ENCODE peak calls at places on chromosomes 4 and X, in five cellular contexts. J is breast epithelium, S is glutamatergic neuron, W is heart left ventricle, B is fibroblast of mammary gland. A is an unnamed sample.

GRCh38 chrX:9464435-9465371 is at the start of gene TBL1X:
- DNase-seq in J (peak; percentile 21), S (peak; percentile 60), W (peak; percentile 73), B (peak; percentile 19), A (peak; percentile 30)

GRCh38 chr4:85901500-85901899 is 426.6 kb downstream of the ARHGAP24 start:
- DNase-seq in J (no peak), S (no peak), W (no peak), B (peak; percentile 38), A (no peak)

GRCh38 chrX:7088968-7089615 is 58.4 kb upstream of the STS start:
- DNase-seq in J (no peak), S (no peak), W (no peak), B (no peak), A (no peak)

GRCh38 chr4:186096681-186097080 is 7.8 kb upstream of the FAM149A start:
- DNase-seq in J (no peak), S (no peak), W (no peak), B (no peak), A (no peak)

GRCh38 chr4:35934370-35934981 is 309.8 kb downstream of the ARAP2 start:
- DNase-seq in J (no peak), S (no peak), W (no peak), B (peak; percentile 23), A (no peak)

GRCh38 chrX:48976086-48976485 is 4.4 kb upstream of the KCND1 start:
- DNase-seq in J (no peak), S (no peak), W (no peak), B (no peak), A (no peak)

GRCh38 chr4:8112036-8112576 is 46.5 kb downstream of the ABLIM2 start:
- DNase-seq in J (no peak), S (no peak), W (no peak), B (no peak), A (no peak)

GRCh38 chr4:2281575-2282343 is 19.9 kb upstream of the MXD4 start:
- DNase-seq in J (no peak), S (peak; percentile 7), W (peak; percentile 15), B (no peak), A (no peak)

GRCh38 chrX:130975947-130976346 is 72.9 kb upstream of the ENOX2 start:
- DNase-seq in J (no peak), S (peak; percentile 26), W (no peak), B (peak; percentile 62), A (no peak)

GRCh38 chr4:55398461-55398860 is 2.7 kb downstream of the TMEM165 start:
- DNase-seq in J (no peak), S (no peak), W (no peak), B (peak; percentile 73), A (no peak)

GRCh38 chr4:77043507-77044131 is 32.2 kb downstream of the CCNI start:
- DNase-seq in J (no peak), S (no peak), W (no peak), B (peak; percentile 53), A (no peak)

GRCh38 chr4:81688085-81688484 is 216.4 kb upstream of the RASGEF1B start:
- DNase-seq in J (no peak), S (no peak), W (no peak), B (peak; percentile 11), A (no peak)

GRCh38 chr4:2843909-2844584 is 403 bp downstream of the ADD1 start:
- DNase-seq in J (peak; percentile 33), S (peak; percentile 73), W (peak; percentile 67), B (no peak), A (no peak)

GRCh38 chrX:104250470-104250869 is 4.3 kb downstream of the ESX1 start:
- DNase-seq in J (no peak), S (no peak), W (no peak), B (no peak), A (no peak)

GRCh38 chrX:3094261-3094660 is 53.0 kb downstream of the ARSF start:
- DNase-seq in J (no peak), S (no peak), W (no peak), B (peak; percentile 1), A (peak; percentile 56)

GRCh38 chr4:83569967-83570366 is 34.1 kb downstream of the GPAT3 start:
- DNase-seq in J (no peak), S (no peak), W (no peak), B (no peak), A (no peak)

GRCh38 chrX:35858916-35859315 is 60.6 kb upstream of the CFAP47 start:
- DNase-seq in J (no peak), S (no peak), W (no peak), B (no peak), A (no peak)

GRCh38 chr4:102684605-102685052 is 76.1 kb downstream of the MANBA start:
- DNase-seq in J (no peak), S (no peak), W (no peak), B (peak; percentile 79), A (no peak)

GRCh38 chr4:24686866-24687672 is 102.7 kb upstream of the DHX15 start:
- DNase-seq in J (no peak), S (peak; percentile 52), W (no peak), B (peak; percentile 12), A (no peak)

GRCh38 chr4:170464614-170465197 is 374.9 kb upstream of the AADAT start:
- DNase-seq in J (no peak), S (no peak), W (no peak), B (no peak), A (no peak)

GRCh38 chrX:140949231-140949630 is 53.2 kb upstream of the SPANXB1 start:
- DNase-seq in J (no peak), S (no peak), W (no peak), B (peak; percentile 26), A (no peak)

GRCh38 chr4:82898322-82899243 is 2.0 kb upstream of the THAP9 start:
- DNase-seq in J (no peak), S (no peak), W (no peak), B (peak; percentile 95), A (no peak)

GRCh38 chr4:30182786-30183185 is 537.4 kb upstream of the PCDH7 start:
- DNase-seq in J (no peak), S (no peak), W (no peak), B (no peak), A (no peak)

GRCh38 chr4:113758361-113758760 is 3.2 kb downstream of the CAMK2D start:
- DNase-seq in J (no peak), S (no peak), W (no peak), B (peak; percentile 21), A (no peak)

GRCh38 chrX:138872537-138872936 is 161.0 kb upstream of the FGF13 start:
- DNase-seq in J (no peak), S (no peak), W (no peak), B (no peak), A (no peak)

GRCh38 chrX:118968031-118968430 is 6.4 kb upstream of the LONRF3 start:
- DNase-seq in J (no peak), S (no peak), W (no peak), B (no peak), A (no peak)

GRCh38 chr4:153232768-153233167 is 28.5 kb downstream of the TRIM2 start:
- DNase-seq in J (no peak), S (peak; percentile 32), W (peak; percentile 72), B (no peak), A (no peak)
- TF ChIP-seq CTCF in J (no peak), S (no peak), W (peak; percentile 5), B (peak; percentile 20), A (no peak)

DNA sequence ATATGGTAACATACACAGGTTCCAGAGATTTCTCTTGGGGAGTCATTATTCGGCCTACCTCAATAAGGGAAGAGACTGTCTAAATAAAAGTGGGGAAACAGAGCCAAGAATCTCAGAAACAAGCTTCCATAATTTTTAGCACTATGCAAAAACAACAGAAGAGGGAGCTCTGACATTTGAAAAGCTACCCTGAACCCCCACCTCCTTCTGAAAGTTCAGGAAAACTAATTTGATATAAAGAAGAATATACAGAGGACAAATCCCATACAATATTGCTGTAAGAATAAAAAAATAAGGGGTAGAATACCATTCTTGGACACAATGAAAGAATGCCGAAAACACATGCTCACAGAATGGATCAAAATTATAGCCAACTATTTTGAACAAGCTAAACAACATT is 14.3 kb upstream of the ZNF41 start:
- DNase-seq in J (no peak), S (no peak), W (no peak), B (peak; percentile 51), A (no peak)
- TF ChIP-seq CTCF in J (no peak), S (no peak), W (no peak), B (peak; percentile 65), A (no peak)

DNA sequence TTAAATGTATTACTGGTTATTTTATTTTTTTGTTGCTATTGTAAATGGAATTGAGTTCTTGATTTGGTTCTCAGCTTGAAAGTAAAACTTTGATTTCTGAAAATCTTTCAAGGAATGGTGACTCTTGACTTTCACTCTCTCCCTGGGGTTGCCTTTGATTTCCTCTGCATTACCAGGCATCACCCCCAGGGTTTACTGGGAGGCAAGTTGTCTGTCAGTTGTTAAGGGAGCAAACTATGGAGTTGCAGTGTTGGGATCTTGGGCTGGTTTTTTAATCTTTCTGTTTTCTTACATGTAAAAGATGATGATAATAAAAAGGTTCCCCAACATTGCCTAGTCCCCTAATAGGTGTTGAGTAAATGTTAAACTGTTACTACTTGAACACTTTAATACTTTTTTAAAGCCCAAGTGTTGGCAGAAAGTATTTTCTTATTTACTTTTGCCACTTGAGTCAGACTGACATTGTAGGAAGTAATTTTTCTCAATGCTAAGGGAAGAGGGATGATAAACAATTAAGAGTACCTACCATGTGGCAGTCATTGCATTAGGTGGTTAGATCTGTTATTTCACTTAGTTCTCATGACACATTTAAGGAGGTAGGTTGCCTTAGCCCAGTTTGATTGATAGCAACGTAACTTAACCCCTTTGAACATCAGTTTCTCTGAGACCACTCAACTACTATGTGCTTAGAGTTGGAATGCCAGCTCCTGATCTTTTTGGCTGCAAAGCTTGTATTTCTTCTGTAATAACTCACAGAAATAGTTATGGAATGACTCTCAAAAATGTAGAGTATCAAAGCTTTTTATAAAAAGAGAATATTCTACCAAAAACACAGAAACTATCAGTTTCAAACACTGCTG is 67.1 kb downstream of the DCLK2 start:
- DNase-seq in J (no peak), S (no peak), W (no peak), B (no peak), A (no peak)
- TF ChIP-seq CTCF in J (no peak), S (peak; percentile 25), W (no peak), B (peak; percentile 43), A (peak; percentile 55)

DNA sequence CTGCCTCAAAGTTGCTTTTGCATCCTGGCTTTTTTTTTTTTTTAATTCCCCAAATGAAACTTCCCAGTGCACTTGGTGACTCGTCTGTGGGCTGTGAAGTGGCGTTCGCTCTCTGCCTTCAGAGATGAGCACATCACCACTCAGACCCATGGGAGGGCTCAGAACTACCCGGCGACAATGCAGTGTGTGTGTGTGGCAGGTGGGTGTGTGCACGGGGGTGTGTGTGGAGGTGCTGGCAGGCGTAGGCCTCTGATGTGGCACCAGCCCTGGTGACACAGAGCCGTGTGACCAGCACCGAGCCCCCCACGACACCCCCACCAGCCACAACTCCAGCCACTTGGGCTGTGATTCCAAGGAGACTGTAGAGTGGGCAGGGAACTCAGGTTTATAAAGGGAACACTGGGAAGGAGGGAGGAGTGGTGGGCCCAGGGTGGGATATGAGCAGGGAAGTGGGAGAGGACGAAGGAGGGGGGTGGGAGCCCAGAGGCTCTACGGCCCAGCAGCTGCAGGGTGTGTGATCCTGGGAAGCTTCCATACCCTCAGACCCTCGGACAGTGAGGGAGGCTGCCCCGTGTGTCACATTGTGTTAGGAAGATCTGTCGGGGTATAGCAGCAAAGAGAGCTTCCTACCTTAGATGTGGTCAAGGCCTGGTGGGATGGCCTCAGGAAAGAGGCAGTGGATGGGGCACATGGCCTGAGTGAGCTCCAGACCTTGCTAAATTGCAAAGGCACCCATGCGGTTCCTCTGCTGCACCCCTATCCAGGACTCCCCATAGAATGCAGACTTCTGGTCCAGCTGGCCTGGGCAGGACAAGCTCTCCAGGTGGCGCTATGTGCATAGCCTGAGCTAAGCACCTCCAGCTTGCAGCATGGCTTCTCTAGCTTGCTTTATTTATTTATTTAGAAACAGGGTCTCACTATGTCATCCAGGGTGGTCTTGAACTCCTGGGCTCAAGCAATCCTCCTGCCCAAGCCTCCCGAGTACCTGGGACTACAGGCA is 5.8 kb upstream of the WFS1 start:
- DNase-seq in J (no peak), S (no peak), W (no peak), B (peak; percentile 55), A (no peak)
- TF ChIP-seq CTCF in J (peak; percentile 34), S (no peak), W (peak; percentile 61), B (peak; percentile 60), A (no peak)

GRCh38 chr4:109111031-109111430 is 191.4 kb downstream of the COL25A1 start:
- DNase-seq in J (no peak), S (no peak), W (no peak), B (no peak), A (no peak)
- TF ChIP-seq CTCF in J (no peak), S (no peak), W (no peak), B (no peak), A (no peak)

A was measured in mesothelial cell of epicardium.